ENCODE peak calls at places on chromosomes 12 and 14, in five cellular contexts. Q is astrocyte of the spinal cord, K is mammary epithelial cell, G is bronchial epithelial cell, W is AG04450. Y is an unnamed sample.

GRCh38 chr14:99511421-99512109 is 30.4 kb downstream of the CCNK start:
- DNase-seq in K (no peak), G (no peak), Q (peak), W (no peak), Y (no peak)

GRCh38 chr14:67666733-67667132 is 7.7 kb downstream of the VTI1B start:
- DNase-seq in K (no peak), G (no peak), Q (no peak), W (no peak), Y (no peak)

GRCh38 chr12:131894981-131895639 is 688 bp downstream of the ULK1 start:
- DNase-seq in K (no peak), Q (no peak), G (no peak), W (no peak), Y (no peak)

GRCh38 chr14:32259368-32260013 is 56.4 kb upstream of the RNU6-8 start:
- DNase-seq in W (peak), Q (peak), K (peak), G (peak), Y (peak)

GRCh38 chr14:90513151-90514014 is 116.6 kb downstream of the CALM1 start:
- DNase-seq in K (peak), W (no peak), Q (peak), G (peak), Y (no peak)

GRCh38 chr12:30996255-30996654 is 69.7 kb downstream of the TSPAN11 start:
- DNase-seq in G (no peak), Q (peak), W (peak), K (no peak), Y (peak)

GRCh38 chr12:113333877-113334785 is 778 bp downstream of the SLC8B1 start:
- DNase-seq in K (peak), Q (no peak), W (no peak), G (peak), Y (no peak)

GRCh38 chr12:80178846-80179245 is 79.5 kb downstream of the OTOGL start:
- DNase-seq in K (no peak), G (no peak), W (no peak), Q (no peak), Y (no peak)

GRCh38 chr12:8956772-8957171 is 7.3 kb upstream of the M6PR start:
- DNase-seq in Q (no peak), W (no peak), K (no peak), G (no peak), Y (no peak)

GRCh38 chr12:76708291-76708690 is 55.6 kb upstream of the ZDHHC17 start:
- DNase-seq in W (no peak), G (no peak), K (no peak), Q (no peak), Y (no peak)

GRCh38 chr12:17076335-17076734 is 470.4 kb upstream of the LMO3 start:
- DNase-seq in Q (peak), K (no peak), W (no peak), G (peak), Y (no peak)

GRCh38 chr14:90644882-90645281 is 171.3 kb downstream of the TTC7B start:
- DNase-seq in G (no peak), Q (no peak), K (peak), W (peak), Y (no peak)

GRCh38 chr12:26773313-26774104 is 59.5 kb downstream of the ITPR2 start:
- DNase-seq in W (no peak), Q (no peak), K (no peak), G (no peak), Y (no peak)

GRCh38 chr14:61211476-61212262 is 69.5 kb downstream of the TMEM30B start:
- DNase-seq in W (no peak), G (no peak), K (no peak), Q (no peak), Y (no peak)

GRCh38 chr12:127893875-127894635 is 372.9 kb upstream of the TMEM132C start:
- DNase-seq in W (no peak), Q (no peak), G (no peak), K (no peak), Y (no peak)

GRCh38 chr14:92747701-92748258 is 647 bp downstream of the LGMN start:
- DNase-seq in Q (peak), G (no peak), K (no peak), W (no peak), Y (no peak)

GRCh38 chr12:10363665-10363921 is 26.2 kb downstream of the KLRK1 start:
- DNase-seq in K (peak), Q (no peak), W (no peak), G (no peak), Y (no peak)

GRCh38 chr14:36931796-36932195 is 240.6 kb downstream of the SLC25A21 start:
- DNase-seq in Q (no peak), G (no peak), K (no peak), W (no peak), Y (no peak)

GRCh38 chr14:55073856-55074255 is 22.4 kb downstream of the MAPK1IP1L start:
- DNase-seq in Q (peak), G (no peak), W (no peak), K (peak), Y (peak)

GRCh38 chr12:127052491-127053232 is 1214.3 kb upstream of the TMEM132C start:
- DNase-seq in G (peak), Q (peak), K (peak), W (no peak), Y (no peak)

DNA sequence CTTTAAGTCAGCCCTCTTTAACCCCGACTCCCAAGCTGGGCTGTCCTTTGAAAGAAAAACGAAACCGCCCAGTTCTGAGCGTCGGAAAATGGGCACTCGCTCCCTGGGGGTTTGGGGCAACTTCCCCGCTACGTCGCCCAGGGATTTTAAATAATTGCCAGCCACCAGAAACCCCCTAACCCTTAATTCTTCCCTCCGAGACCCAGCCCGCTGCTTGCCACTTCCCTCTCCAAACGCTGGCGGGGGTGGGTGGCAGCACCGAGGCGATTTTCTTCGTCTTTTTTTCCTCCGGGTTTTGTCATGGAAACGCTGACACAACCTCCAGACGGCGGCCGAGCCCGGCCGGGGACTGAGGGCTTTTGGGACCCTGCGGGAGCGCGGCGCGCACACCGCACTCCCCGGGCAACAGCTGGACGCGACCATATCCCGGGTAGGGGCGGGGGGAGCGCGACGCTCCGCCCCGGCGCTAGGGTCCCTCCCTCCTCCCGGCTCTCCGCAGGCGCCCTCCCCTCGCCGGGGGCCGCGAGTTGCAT is at the start of gene CHST11:
- DNase-seq in Q (peak), G (peak), W (peak), K (peak), Y (peak)
- TF ChIP-seq CTCF in Q (peak), G (peak), W (peak), K (peak), Y (peak)

GRCh38 chr12:77947326-77947725 is 116.6 kb downstream of the NAV3 start:
- DNase-seq in Q (peak), G (peak), K (peak), W (no peak), Y (no peak)
- H3K4me3 ChIP-seq in Q (no peak), G (no peak), K (peak), W (peak), Y (no peak)

DNA sequence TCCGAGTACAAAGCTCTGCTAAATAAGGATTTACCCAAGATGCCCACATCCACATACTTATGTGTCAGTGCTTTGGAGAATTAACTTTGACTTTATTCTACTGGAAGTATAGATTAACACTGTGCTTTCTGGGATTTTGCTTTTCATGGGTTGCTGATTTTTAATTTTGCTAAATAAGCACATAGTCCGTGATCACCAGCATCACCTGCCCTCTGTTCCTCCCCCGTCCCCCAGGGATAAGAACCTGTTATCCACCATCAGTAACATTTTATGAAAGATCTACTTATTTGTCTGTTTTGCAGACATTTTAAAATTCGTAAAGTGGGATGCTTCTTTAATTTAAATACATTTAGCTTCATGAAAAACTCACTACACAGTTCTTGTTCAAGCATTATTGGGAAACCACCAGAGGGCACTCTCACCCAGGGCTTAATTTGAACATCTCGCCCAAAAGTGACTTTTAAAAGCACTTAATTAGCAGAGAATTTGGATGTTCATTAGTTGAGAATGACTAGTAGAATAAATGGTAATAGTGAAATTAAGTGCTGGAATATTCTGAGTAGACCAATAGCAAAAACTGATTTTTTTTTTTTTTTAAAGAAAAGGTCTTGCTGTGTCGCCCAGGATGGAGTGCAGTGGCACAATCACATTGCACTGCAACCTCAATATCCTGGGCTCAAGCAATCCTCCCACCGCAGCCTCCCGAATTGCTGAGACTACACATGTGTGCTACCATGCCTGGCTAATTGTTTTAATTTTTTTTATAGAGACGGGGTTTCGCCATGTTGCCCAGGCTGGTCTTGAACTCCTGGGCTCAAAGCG is 35.7 kb downstream of the MRPL42 start:
- DNase-seq in G (peak), K (peak), W (no peak), Q (peak), Y (peak)
- TF ChIP-seq CTCF in G (peak), K (peak), W (peak), Q (peak), Y (peak)

GRCh38 chr12:112122823-112123690 is 2.3 kb upstream of the TRAFD1 start:
- DNase-seq in W (peak), Q (peak), K (no peak), G (no peak), Y (no peak)
- H3K4me3 ChIP-seq in W (no peak), Q (no peak), K (no peak), G (no peak), Y (no peak)

DNA sequence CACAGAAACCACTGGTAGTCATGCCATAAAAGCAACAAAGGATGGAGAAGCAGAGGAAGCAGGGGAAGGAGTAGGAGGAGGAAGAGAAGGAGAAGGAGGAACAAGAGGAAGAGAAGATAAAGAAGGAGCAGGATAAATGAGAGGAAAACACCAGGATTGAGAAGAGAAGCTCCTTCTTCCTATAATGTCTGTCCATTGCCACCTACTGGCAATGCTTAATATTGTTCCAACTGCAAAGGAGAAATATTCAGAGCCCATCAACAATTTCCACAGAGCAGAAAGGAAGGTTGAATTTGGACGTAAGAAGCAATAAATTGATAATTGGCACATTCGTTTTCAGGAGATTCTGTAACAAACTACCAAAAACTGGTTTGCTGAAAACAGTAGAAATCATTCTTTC is 898.4 kb downstream of the SLC16A7 start:
- DNase-seq in G (peak), K (peak), W (peak), Q (peak), Y (peak)
- TF ChIP-seq CTCF in G (peak), K (peak), W (peak), Q (peak), Y (peak)

DNA sequence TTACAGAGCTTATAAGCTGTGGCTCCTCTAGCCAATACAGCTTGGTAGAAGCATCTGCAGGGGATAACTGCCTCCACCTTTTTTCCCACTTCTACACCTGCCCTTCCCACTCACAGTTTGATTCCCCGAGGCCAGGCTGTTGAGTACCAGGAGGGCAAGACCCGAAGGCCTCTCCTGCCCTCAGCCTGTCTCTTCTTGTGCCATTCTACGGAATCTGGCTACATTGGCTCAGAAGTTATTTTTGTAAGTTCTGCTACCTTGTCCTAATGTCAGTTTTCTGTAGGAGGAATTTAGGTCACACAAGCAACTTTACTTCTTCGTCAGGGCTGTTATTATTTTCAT is 11.7 kb downstream of the FBXL14 start:
- DNase-seq in K (no peak), G (no peak), W (no peak), Q (no peak), Y (no peak)
- H3K4me3 ChIP-seq in K (no peak), G (no peak), W (no peak), Q (no peak), Y (no peak)

DNA sequence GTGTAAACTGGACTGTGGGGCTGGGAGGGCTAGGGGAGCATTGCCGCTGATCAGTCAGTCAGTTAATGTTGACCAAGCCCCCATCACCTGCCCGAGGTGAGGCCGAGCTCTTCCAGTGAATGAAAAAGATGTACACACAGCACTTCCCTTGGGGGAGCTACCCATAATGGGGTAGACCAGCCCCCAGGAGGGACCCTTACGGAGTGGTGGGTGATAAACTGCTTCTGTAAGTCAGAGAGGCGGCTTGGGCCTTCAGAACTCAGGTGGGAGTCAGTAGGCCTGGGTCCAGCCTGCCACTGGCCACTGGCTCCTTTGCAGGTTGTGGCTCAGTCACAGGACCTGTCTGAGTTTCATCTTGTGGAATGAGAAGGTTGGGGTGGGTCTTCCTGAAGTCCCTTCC is 43.5 kb downstream of the TSPAN9 start:
- DNase-seq in W (no peak), G (no peak), K (no peak), Q (no peak), Y (no peak)
- TF ChIP-seq CTCF in W (no peak), G (no peak), K (no peak), Q (no peak), Y (no peak)

Y was measured in astrocyte of the cerebellum.